ENCODE peak calls at places on chromosomes 2 and 18, in nine cellular contexts. W is frontal cortex; X is posterior cingulate gyrus; M is DMS79; Y is activated CD4-positive, CD25-positive, alpha-beta regulatory T cell; H is NCI-H1092; J is stimulated activated naive CD8-positive, alpha-beta T cell treated with anti-CD3 and anti-CD28 coated beads, Interleukin-15, Interleukin-2, amounts not matched to agents 100 U/mL and 50 U/mL, for 24 hours; E is fibroblast of the aortic adventitia; G is dermis blood vessel endothelial cell. I is an unnamed sample.

GRCh38 chr2:234940527-234940926 is 11.3 kb upstream of the SH3BP4 start:
- DNase-seq in W (no peak), X (no peak), M (no peak), Y (no peak), H (no peak), J (no peak), E (no peak), G (no peak), I (no peak)

GRCh38 chr18:45566025-45566740 is 49.1 kb upstream of the SLC14A2 start:
- DNase-seq in W (no peak), X (no peak), M (no peak), Y (no peak), H (no peak), J (no peak), E (peak), G (no peak), I (no peak)

GRCh38 chr2:175111200-175111657 is 56.8 kb downstream of the ATF2 start:
- DNase-seq in W (peak), X (no peak), M (no peak), Y (no peak), H (no peak), J (no peak), E (peak), G (peak), I (no peak)

GRCh38 chr2:165114345-165114943 is 89.4 kb downstream of the SCN3A start:
- DNase-seq in W (peak), X (no peak), M (no peak), Y (no peak), H (no peak), J (no peak), E (peak), G (no peak), I (peak)

GRCh38 chr2:37344453-37345361 is at the start of gene QPCT:
- DNase-seq in W (peak), X (peak), M (peak), Y (peak), H (peak), J (peak), E (no peak), G (peak), I (peak)

GRCh38 chr2:176395273-176395854 is 126.1 kb downstream of the MTX2 start:
- DNase-seq in W (no peak), X (no peak), M (no peak), Y (no peak), H (no peak), J (no peak), E (no peak), G (peak), I (no peak)

GRCh38 chr2:128379021-128380005 is 60.6 kb upstream of the HS6ST1 start:
- DNase-seq in W (peak), X (peak), M (no peak), Y (no peak), H (no peak), J (no peak), E (peak), G (peak), I (no peak)

GRCh38 chr2:170434900-170435640 is 257.1 kb downstream of the MYO3B start:
- DNase-seq in W (no peak), X (no peak), M (no peak), Y (no peak), H (no peak), J (no peak), E (no peak), G (no peak), I (no peak)

GRCh38 chr2:129192117-129192516 is 787.3 kb upstream of the RAB6C start:
- DNase-seq in W (no peak), X (no peak), M (no peak), Y (no peak), H (no peak), J (no peak), E (no peak), G (no peak), I (no peak)

GRCh38 chr18:58611471-58612131 is 17.3 kb downstream of the ALPK2 start:
- DNase-seq in W (no peak), X (no peak), M (no peak), Y (no peak), H (no peak), J (no peak), E (peak), G (no peak), I (no peak)

GRCh38 chr2:190838492-190838910 is 42.1 kb upstream of the GLS start:
- DNase-seq in W (no peak), X (no peak), M (no peak), Y (no peak), H (no peak), J (peak), E (peak), G (no peak), I (no peak)

I was measured in H54.